ENCODE peak calls at places on chromosomes 12 and 14, in nine cellular contexts. A is testis; N is WTC11; C is fibroblast of pulmonary artery; M is left kidney; F is stimulated activated CD4-positive, alpha-beta T cell treated with anti-CD3 and anti-CD28 coated beads, Interleukin-2, amount 100 ng/mL, for 24 hours; X is iPS-NIHi11; B is glutamatergic neuron; G is GF-D8. Q is an unnamed sample.

GRCh38 chr14:77804592-77804991 is 4.7 kb downstream of the ADCK1 start:
- DNase-seq in A (peak; percentile 19), N (peak; percentile 69), C (peak; percentile 10), M (no peak), F (peak; percentile 19), X (peak; percentile 54), B (peak; percentile 24), G (no peak), Q (peak; percentile 71)

GRCh38 chr12:132180648-132181546 is 36.6 kb downstream of the NOC4L start:
- DNase-seq in A (no peak), N (no peak), C (no peak), M (no peak), F (no peak), X (no peak), B (no peak), G (no peak), Q (no peak)

GRCh38 chr14:100541621-100542560 is 45.3 kb downstream of the BEGAIN start:
- DNase-seq in A (no peak), N (no peak), C (no peak), M (no peak), F (no peak), X (no peak), B (peak; percentile 43), G (no peak), Q (no peak)

GRCh38 chr14:105885561-105886320 is 359.4 kb downstream of the TMEM121 start:
- DNase-seq in A (no peak), N (peak; percentile 1), C (no peak), M (no peak), F (no peak), X (no peak), B (peak; percentile 1), G (no peak), Q (no peak)

GRCh38 chr12:131486831-131487230 is 224.1 kb upstream of the SFSWAP start:
- DNase-seq in A (no peak), N (no peak), C (no peak), M (no peak), F (no peak), X (no peak), B (no peak), G (no peak), Q (no peak)

GRCh38 chr14:60945984-60946383 is 34.9 kb downstream of the TRMT5 start:
- DNase-seq in A (no peak), N (no peak), C (no peak), M (no peak), F (no peak), X (no peak), B (no peak), G (peak; percentile 94), Q (no peak)

GRCh38 chr14:79011091-79011919 is 841.1 kb downstream of the NRXN3 start:
- DNase-seq in A (peak; percentile 44), N (no peak), C (peak; percentile 64), M (peak; percentile 40), F (no peak), X (peak; percentile 59), B (no peak), G (no peak), Q (peak; percentile 77)

GRCh38 chr12:31597066-31597465 is 6.1 kb upstream of the DENND5B start:
- DNase-seq in A (no peak), N (no peak), C (no peak), M (no peak), F (no peak), X (no peak), B (no peak), G (no peak), Q (no peak)

GRCh38 chr12:14950421-14950820 is 11.0 kb downstream of the ARHGDIB start:
- DNase-seq in A (no peak), N (no peak), C (no peak), M (no peak), F (peak; percentile 53), X (no peak), B (no peak), G (no peak), Q (peak; percentile 9)

GRCh38 chr12:69738351-69739286 is at the start of gene RAB3IP:
- DNase-seq in A (peak; percentile 91), N (peak; percentile 90), C (peak; percentile 82), M (peak; percentile 96), F (peak; percentile 94), X (peak; percentile 98), B (peak; percentile 97), G (no peak), Q (peak; percentile 95)

GRCh38 chr14:101082436-101083384 is 179.2 kb upstream of the RTL1 start:
- DNase-seq in A (peak; percentile 5), N (no peak), C (no peak), M (no peak), F (peak; percentile 11), X (no peak), B (no peak), G (no peak), Q (no peak)

GRCh38 chr12:53754633-53755261 is 3.0 kb upstream of the CISTR start:
- DNase-seq in A (no peak), N (no peak), C (peak; percentile 49), M (peak; percentile 61), F (no peak), X (no peak), B (no peak), G (no peak), Q (no peak)

GRCh38 chr14:20630340-20631022 is 11.0 kb downstream of the OR6S1 start:
- DNase-seq in A (no peak), N (peak; percentile 72), C (peak; percentile 52), M (peak; percentile 66), F (peak; percentile 47), X (peak; percentile 41), B (no peak), G (no peak), Q (peak; percentile 60)

GRCh38 chr14:93019367-93019843 is 96.3 kb downstream of the ITPK1 start:
- DNase-seq in A (peak; percentile 57), N (no peak), C (no peak), M (no peak), F (no peak), X (no peak), B (no peak), G (no peak), Q (no peak)

GRCh38 chr14:85483037-85483436 is 46.9 kb upstream of the FLRT2 start:
- DNase-seq in A (no peak), N (no peak), C (peak; percentile 31), M (peak; percentile 13), F (no peak), X (no peak), B (no peak), G (no peak), Q (no peak)

GRCh38 chr14:32938719-32939253 is at the start of gene NPAS3:
- DNase-seq in A (no peak), N (no peak), C (no peak), M (no peak), F (no peak), X (peak; percentile 32), B (peak; percentile 47), G (no peak), Q (peak; percentile 73)

GRCh38 chr12:57009949-57010626 is 3.7 kb upstream of the ZBTB39 start:
- DNase-seq in A (no peak), N (no peak), C (no peak), M (no peak), F (no peak), X (no peak), B (no peak), G (no peak), Q (no peak)

GRCh38 chr14:97274626-97275025 is 477.4 kb downstream of the VRK1 start:
- DNase-seq in A (no peak), N (no peak), C (no peak), M (no peak), F (no peak), X (no peak), B (no peak), G (no peak), Q (peak; percentile 23)

GRCh38 chr14:25090716-25091454 is 40.9 kb upstream of the STXBP6 start:
- DNase-seq in A (peak; percentile 64), N (no peak), C (peak; percentile 67), M (peak; percentile 73), F (no peak), X (peak; percentile 42), B (no peak), G (no peak), Q (no peak)

GRCh38 chr12:30019386-30020140 is 235.8 kb upstream of the TMTC1 start:
- DNase-seq in A (no peak), N (no peak), C (no peak), M (no peak), F (no peak), X (no peak), B (no peak), G (no peak), Q (no peak)

GRCh38 chr12:123444396-123445026 is 8.0 kb upstream of the RILPL2 start:
- DNase-seq in A (no peak), N (no peak), C (peak; percentile 86), M (peak; percentile 21), F (no peak), X (no peak), B (no peak), G (no peak), Q (no peak)

GRCh38 chr14:104130974-104131651 is 7.3 kb upstream of the KIF26A start:
- DNase-seq in A (peak; percentile 49), N (peak; percentile 46), C (peak; percentile 29), M (peak; percentile 68), F (no peak), X (peak; percentile 77), B (peak; percentile 62), G (no peak), Q (peak; percentile 65)

GRCh38 chr12:45540661-45541341 is 188.7 kb upstream of the ARID2 start:
- DNase-seq in A (no peak), N (no peak), C (no peak), M (no peak), F (no peak), X (no peak), B (no peak), G (no peak), Q (no peak)

GRCh38 chr14:23548351-23549318 is 2.9 kb downstream of the ZFHX2 start:
- DNase-seq in A (no peak), N (peak; percentile 64), C (peak; percentile 48), M (peak; percentile 92), F (no peak), X (no peak), B (no peak), G (no peak), Q (peak; percentile 37)

GRCh38 chr12:30694971-30695326 is 720 bp downstream of the IPO8 start:
- DNase-seq in A (peak; percentile 57), N (peak; percentile 24), C (peak; percentile 45), M (peak; percentile 83), F (peak; percentile 27), X (peak; percentile 74), B (peak; percentile 51), G (no peak), Q (peak; percentile 64)

GRCh38 chr12:118059645-118060275 is 1.2 kb downstream of the WSB2 start:
- DNase-seq in A (no peak), N (no peak), C (peak; percentile 25), M (peak; percentile 21), F (no peak), X (no peak), B (no peak), G (no peak), Q (no peak)